ENCODE peak calls at places on chromosomes 1 and 21, in four cellular contexts. V is transverse colon, G is pancreas, T is tibial nerve. Q is an unnamed sample.

GRCh38 chr1:210143465-210144062 is 89.0 kb upstream of the SERTAD4 start:
- DNase-seq in V (peak; percentile 77), G (no peak), T (peak; percentile 92), Q (no peak)

GRCh38 chr1:71081697-71082080 is 854 bp upstream of the ZRANB2 start:
- DNase-seq in V (no peak), G (peak; percentile 56), T (no peak), Q (no peak)

GRCh38 chr21:45643021-45643980 is at the start of gene PCBP3:
- DNase-seq in V (peak; percentile 98), G (peak; percentile 98), T (peak; percentile 97), Q (peak; percentile 99)

GRCh38 chr1:7614576-7615074 is 156.5 kb upstream of the VAMP3 start:
- DNase-seq in V (no peak), G (no peak), T (no peak), Q (no peak)

GRCh38 chr1:186842547-186842946 is 13.8 kb downstream of the PLA2G4A start:
- DNase-seq in V (no peak), G (no peak), T (no peak), Q (no peak)

GRCh38 chr21:39422468-39423241 is 22.9 kb downstream of the LCA5L start:
- DNase-seq in V (no peak), G (no peak), T (no peak), Q (no peak)

GRCh38 chr1:5455056-5455455 is 537.2 kb downstream of the NPHP4 start:
- DNase-seq in V (no peak), G (no peak), T (no peak), Q (no peak)

GRCh38 chr1:183021405-183022201 is 1.6 kb upstream of the LAMC1 start:
- DNase-seq in V (no peak), G (no peak), T (no peak), Q (no peak)

GRCh38 chr1:43878854-43879253 is 54.7 kb upstream of the ARTN start:
- DNase-seq in V (no peak), G (no peak), T (no peak), Q (no peak)

GRCh38 chr21:46153259-46154154 is 1.9 kb downstream of the FTCD start:
- DNase-seq in V (peak; percentile 50), G (peak; percentile 78), T (no peak), Q (no peak)

GRCh38 chr1:21783679-21784603 is 992 bp upstream of the USP48 start:
- DNase-seq in V (peak; percentile 15), G (peak; percentile 98), T (no peak), Q (no peak)

GRCh38 chr21:42062543-42063022 is 8.5 kb upstream of the UMODL1 start:
- DNase-seq in V (peak; percentile 76), G (no peak), T (no peak), Q (no peak)

GRCh38 chr1:235239821-235240220 is 78.8 kb upstream of the RBM34 start:
- DNase-seq in V (no peak), G (no peak), T (no peak), Q (no peak)

GRCh38 chr1:7831458-7831857 is 21.4 kb downstream of the UTS2 start:
- DNase-seq in V (no peak), G (no peak), T (no peak), Q (no peak)

GRCh38 chr1:151408891-151409290 is 9.5 kb downstream of the PSMB4 start:
- DNase-seq in V (no peak), G (no peak), T (no peak), Q (no peak)

GRCh38 chr1:230333590-230334446 is 92.3 kb downstream of the PGBD5 start:
- DNase-seq in V (no peak), G (no peak), T (no peak), Q (no peak)

GRCh38 chr1:226371049-226371694 is 36.7 kb downstream of the PARP1 start:
- DNase-seq in V (no peak), G (no peak), T (no peak), Q (no peak)

GRCh38 chr1:225851810-225852209 is 30.4 kb downstream of the TMEM63A start:
- DNase-seq in V (no peak), G (no peak), T (no peak), Q (no peak)

GRCh38 chr1:232142403-232143314 is 487.3 kb downstream of the SIPA1L2 start:
- DNase-seq in V (peak; percentile 37), G (no peak), T (peak; percentile 20), Q (peak; percentile 93)

GRCh38 chr1:27606708-27607238 is 2.8 kb upstream of the AHDC1 start:
- DNase-seq in V (no peak), G (no peak), T (no peak), Q (no peak)

GRCh38 chr1:59631561-59631960 is 183.2 kb upstream of the HOOK1 start:
- DNase-seq in V (no peak), G (no peak), T (no peak), Q (no peak)

GRCh38 chr1:112687785-112688496 is 13.5 kb downstream of the MOV10 start:
- DNase-seq in V (no peak), G (no peak), T (no peak), Q (peak; percentile 53)

GRCh38 chr21:46181436-46181835 is 2.8 kb downstream of the SPATC1L start:
- DNase-seq in V (no peak), G (peak; percentile 71), T (no peak), Q (peak; percentile 75)

GRCh38 chr1:145872421-145872891 is 13.2 kb downstream of the ANKRD35 start:
- DNase-seq in V (peak; percentile 46), G (no peak), T (peak; percentile 40), Q (no peak)

GRCh38 chr1:193487722-193488121 is 301.3 kb upstream of the B3GALT2 start:
- DNase-seq in V (no peak), G (no peak), T (no peak), Q (no peak)

GRCh38 chr1:185696419-185697150 is 37.6 kb upstream of the HMCN1 start:
- DNase-seq in V (no peak), G (no peak), T (no peak), Q (no peak)

GRCh38 chr1:226980565-226981385 is 40.7 kb downstream of the COQ8A start:
- DNase-seq in V (no peak), G (peak; percentile 89), T (no peak), Q (no peak)

GRCh38 chr1:2529776-2530500 is at the start of gene HES5:
- DNase-seq in V (peak; percentile 65), G (no peak), T (no peak), Q (no peak)

GRCh38 chr1:2528611-2528965 is 1.5 kb downstream of the HES5 start:
- DNase-seq in V (no peak), G (no peak), T (no peak), Q (no peak)

GRCh38 chr1:2532485-2533160 is 2.6 kb upstream of the HES5 start:
- DNase-seq in V (no peak), G (no peak), T (no peak), Q (no peak)

GRCh38 chr1:2528966-2529750 is 905 bp downstream of the HES5 start:
- DNase-seq in V (peak; percentile 60), G (no peak), T (no peak), Q (no peak)

GRCh38 chr1:2530501-2531361 is 668 bp upstream of the HES5 start:
- DNase-seq in V (peak; percentile 59), G (no peak), T (no peak), Q (no peak)
- H3K4me3 ChIP-seq in V (peak overlapping the region; percentile 20), G (no peak overlapping the region), T (peak overlapping the region; percentile 40), Q (peak overlapping the region; percentile 57)

GRCh38 chr1:33344896-33345295 is 24.0 kb upstream of the A3GALT2 start:
- DNase-seq in V (no peak), G (no peak), T (no peak), Q (no peak)
- H3K4me3 ChIP-seq in V (no peak overlapping the region), G (no peak overlapping the region), T (peak overlapping the region; percentile 7), Q (no peak overlapping the region)

DNA sequence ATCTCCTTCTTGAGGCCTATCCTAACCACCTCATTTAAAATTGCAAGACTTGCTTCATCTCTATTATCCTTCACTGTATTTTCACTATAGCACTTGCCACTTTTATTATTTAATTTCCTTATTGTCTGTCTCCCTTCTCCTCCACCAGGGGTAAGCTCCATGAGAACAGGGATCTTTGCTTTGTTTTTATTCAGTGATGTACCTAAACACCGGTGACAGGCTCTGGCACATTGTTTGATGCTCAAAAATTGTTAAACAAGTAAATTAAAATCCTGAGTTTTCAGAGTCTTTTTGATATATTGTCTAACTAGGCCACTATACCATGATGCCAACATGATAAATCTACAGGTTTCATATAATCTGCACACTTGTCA is 17.2 kb upstream of the SPEN start:
- DNase-seq in V (no peak), G (no peak), T (no peak), Q (no peak)
- H3K4me3 ChIP-seq in V (no peak overlapping the region), G (no peak overlapping the region), T (no peak overlapping the region), Q (no peak overlapping the region)

GRCh38 chr21:28160378-28160777 is 832.3 kb downstream of the LTN1 start:
- DNase-seq in V (no peak), G (no peak), T (no peak), Q (no peak)
- H3K4me3 ChIP-seq in V (no peak overlapping the region), G (no peak overlapping the region), T (no peak overlapping the region), Q (no peak overlapping the region)

GRCh38 chr1:36151133-36151844 is 2.0 kb upstream of the TRAPPC3 start:
- DNase-seq in V (no peak), G (no peak), T (no peak), Q (no peak)
- H3K4me3 ChIP-seq in V (no peak overlapping the region), G (no peak overlapping the region), T (peak overlapping the region; percentile 28), Q (no peak overlapping the region)

Q was measured in esophagus muscularis mucosa.